ENCODE peak calls at places on chromosome 9, in ten cellular contexts. Y is AG04449, P is heart left ventricle, B is astrocyte of the spinal cord, N is AG09309, R is cardiac fibroblast, Q is astrocyte, M is psoas muscle, U is neural progenitor cell, K is SJSA1. V is an unnamed sample.
A peak's percentile ranks its signal among the peaks of the same experiment; 100 is the strongest.

GRCh38 chr9:130183133-130183762 is 11.0 kb downstream of the NCS1 start:
- DNase-seq in Y (peak; percentile 44), P (no peak), B (peak; percentile 72), N (peak; percentile 35), R (peak; percentile 79), Q (peak; percentile 71), M (no peak), U (peak; percentile 64), K (peak; percentile 85), V (peak; percentile 33)

GRCh38 chr9:23728736-23729135 is 97.3 kb downstream of the ELAVL2 start:
- DNase-seq in Y (no peak), P (no peak), B (no peak), N (no peak), R (no peak), Q (no peak), M (no peak), U (no peak), K (no peak), V (peak; percentile 3)

GRCh38 chr9:133356391-133357091 is at the start of the genes SURF1 and SURF2:
- DNase-seq in Y (no peak), P (peak; percentile 93), B (peak; percentile 76), N (no peak), R (peak; percentile 79), Q (peak; percentile 52), M (peak; percentile 95), U (peak; percentile 95), K (peak; percentile 84), V (no peak)

GRCh38 chr9:69090943-69091342 is 55.4 kb downstream of the FXN start:
- DNase-seq in Y (no peak), P (no peak), B (no peak), N (no peak), R (no peak), Q (no peak), M (no peak), U (no peak), K (no peak), V (no peak)

GRCh38 chr9:93041108-93041802 is 17.2 kb upstream of the SUSD3 start:
- DNase-seq in Y (no peak), P (no peak), B (no peak), N (no peak), R (no peak), Q (no peak), M (no peak), U (no peak), K (no peak), V (no peak)

GRCh38 chr9:7844283-7844682 is 44.7 kb upstream of the DMAC1 start:
- DNase-seq in Y (no peak), P (no peak), B (peak; percentile 7), N (no peak), R (peak; percentile 5), Q (no peak), M (no peak), U (peak; percentile 60), K (no peak), V (peak; percentile 2)

GRCh38 chr9:20988061-20988460 is 43.4 kb downstream of the HACD4 start:
- DNase-seq in Y (no peak), P (no peak), B (no peak), N (no peak), R (no peak), Q (no peak), M (no peak), U (no peak), K (no peak), V (no peak)

GRCh38 chr9:75148551-75148950 is 60.2 kb downstream of the OSTF1 start:
- DNase-seq in Y (peak; percentile 93), P (no peak), B (peak; percentile 96), N (peak; percentile 82), R (peak; percentile 92), Q (peak; percentile 96), M (no peak), U (no peak), K (peak; percentile 46), V (peak; percentile 70)

GRCh38 chr9:125476645-125477044 is 215.0 kb downstream of the GAPVD1 start:
- DNase-seq in Y (no peak), P (no peak), B (no peak), N (no peak), R (no peak), Q (no peak), M (no peak), U (no peak), K (no peak), V (no peak)

GRCh38 chr9:16275795-16276624 is 594.5 kb downstream of the BNC2 start:
- DNase-seq in Y (no peak), P (no peak), B (no peak), N (no peak), R (peak; percentile 21), Q (peak; percentile 53), M (no peak), U (no peak), K (no peak), V (no peak)

GRCh38 chr9:91547076-91547475 is 123.4 kb upstream of the NFIL3 start:
- DNase-seq in Y (no peak), P (no peak), B (no peak), N (no peak), R (no peak), Q (peak; percentile 76), M (no peak), U (no peak), K (no peak), V (no peak)

GRCh38 chr9:75019022-75019421 is 9.1 kb downstream of the CARNMT1 start:
- DNase-seq in Y (no peak), P (no peak), B (no peak), N (no peak), R (no peak), Q (no peak), M (no peak), U (no peak), K (no peak), V (no peak)

GRCh38 chr9:78146241-78146640 is 89.6 kb upstream of the CEP78 start:
- DNase-seq in Y (peak; percentile 14), P (no peak), B (no peak), N (no peak), R (no peak), Q (peak; percentile 77), M (no peak), U (no peak), K (no peak), V (no peak)

GRCh38 chr9:20532584-20532983 is 89.7 kb downstream of the MLLT3 start:
- DNase-seq in Y (no peak), P (no peak), B (no peak), N (no peak), R (no peak), Q (no peak), M (no peak), U (peak; percentile 6), K (no peak), V (no peak)

GRCh38 chr9:92896037-92896436 is 18.2 kb upstream of the ZNF484 start:
- DNase-seq in Y (no peak), P (no peak), B (no peak), N (no peak), R (no peak), Q (no peak), M (no peak), U (no peak), K (no peak), V (no peak)

DNA sequence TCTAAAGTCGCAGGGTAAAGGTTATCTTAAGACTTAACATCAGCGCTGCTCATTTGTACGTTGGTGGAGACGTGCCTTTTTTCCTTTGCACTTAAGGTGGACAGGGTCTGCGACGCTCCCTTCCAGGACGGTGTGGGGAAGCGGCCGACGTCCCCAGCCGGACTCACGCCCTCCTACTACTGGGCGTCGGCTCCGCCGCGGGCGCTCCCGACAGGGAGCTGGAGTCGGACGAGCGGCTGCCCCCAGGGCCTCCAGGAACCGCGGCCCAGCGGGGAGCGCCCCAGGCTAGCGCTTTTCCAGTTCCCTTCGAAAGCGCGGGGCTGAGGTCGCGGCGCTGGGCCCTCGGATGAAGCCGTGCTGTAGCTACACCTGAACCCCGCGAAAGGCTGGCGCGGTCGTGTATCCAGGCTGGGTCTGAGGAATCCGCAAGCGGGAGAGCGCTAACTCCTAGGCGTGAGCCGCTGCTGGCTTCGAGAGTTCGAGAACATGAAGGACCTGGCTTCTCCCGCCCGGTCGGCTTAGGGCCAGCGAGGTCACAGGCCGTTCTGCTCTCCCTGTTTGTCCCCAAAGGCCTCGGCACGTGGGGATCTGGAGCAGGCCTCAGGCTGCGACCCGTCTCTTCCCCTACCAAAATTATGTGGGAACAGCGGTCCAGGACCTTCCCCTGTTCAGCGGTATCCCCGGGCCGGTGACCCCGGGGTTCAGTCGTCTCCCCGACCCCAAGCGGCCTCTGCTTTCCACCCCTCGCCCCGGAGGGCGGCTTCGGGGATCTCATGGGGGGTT is 3.8 kb upstream of the DMRT3 start:
- DNase-seq in Y (no peak), P (no peak), B (no peak), N (no peak), R (no peak), Q (no peak), M (no peak), U (peak; percentile 47), K (no peak), V (no peak)
- H3K4me3 ChIP-seq in Y (no peak overlapping the region), P (no peak overlapping the region), B (no peak overlapping the region), N (no peak overlapping the region), R (no peak overlapping the region), Q (no peak overlapping the region), M (peak overlapping the region; percentile 66), U (peak overlapping the region; percentile 55), K (no peak overlapping the region), V (no peak overlapping the region)

GRCh38 chr9:127555830-127556820 is 56.0 kb upstream of the STXBP1 start:
- DNase-seq in Y (peak; percentile 73), P (peak; percentile 63), B (peak; percentile 95), N (peak; percentile 82), R (peak; percentile 96), Q (peak; percentile 95), M (peak; percentile 82), U (no peak), K (peak; percentile 97), V (peak; percentile 84)
- H3K4me3 ChIP-seq in Y (peak overlapping the region; percentile 12), P (no peak overlapping the region), B (no peak overlapping the region), N (peak overlapping the region; percentile 7), R (no peak overlapping the region), Q (peak overlapping the region; percentile 12), M (no peak overlapping the region), U (no peak overlapping the region), K (no peak overlapping the region), V (no peak overlapping the region)

DNA sequence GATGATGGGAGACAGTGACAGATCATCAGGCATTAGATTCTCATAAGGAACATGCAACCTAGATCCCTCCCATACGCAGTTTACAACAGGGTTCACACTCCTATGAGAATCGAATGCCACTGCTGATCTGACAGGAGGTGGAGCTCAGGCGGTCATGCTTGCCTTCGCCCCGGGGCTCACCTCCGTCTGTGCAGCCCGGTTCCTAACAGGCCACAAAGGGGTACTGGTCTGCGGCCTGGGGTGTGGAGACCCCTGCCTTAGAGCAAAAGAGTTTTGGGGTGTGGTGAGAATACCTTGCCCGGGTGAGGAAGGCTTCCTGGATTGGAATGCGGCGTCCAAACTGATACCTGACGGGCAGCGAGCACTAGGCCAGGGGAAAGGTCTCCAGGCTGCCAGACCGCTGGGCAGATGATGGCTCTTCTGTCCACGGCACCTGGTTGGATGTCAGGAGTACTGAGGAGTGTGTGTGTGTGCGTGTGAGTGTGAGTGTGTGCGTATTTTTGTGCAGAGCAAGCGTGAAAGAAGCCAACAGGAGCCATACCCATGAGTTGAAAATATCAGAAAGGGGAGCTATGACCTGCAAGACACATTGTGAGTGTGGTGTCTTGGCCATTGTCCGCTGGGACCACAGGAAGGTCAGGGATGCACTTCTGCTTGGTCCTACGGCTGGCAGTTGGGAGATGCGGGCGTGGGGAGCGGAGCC is 55.4 kb downstream of the ACER2 start:
- DNase-seq in Y (no peak), P (no peak), B (peak; percentile 2), N (no peak), R (no peak), Q (no peak), M (no peak), U (no peak), K (no peak), V (no peak)
- H3K4me3 ChIP-seq in Y (peak overlapping the region; percentile 50), P (no peak overlapping the region), B (no peak overlapping the region), N (peak overlapping the region; percentile 17), R (peak overlapping the region; percentile 11), Q (peak overlapping the region; percentile 49), M (peak overlapping the region; percentile 72), U (peak overlapping the region; percentile 75), K (no peak overlapping the region), V (peak overlapping the region; percentile 36)

GRCh38 chr9:137612741-137613142 is 6.1 kb upstream of the EHMT1 start:
- DNase-seq in Y (no peak), P (no peak), B (no peak), N (no peak), R (no peak), Q (no peak), M (no peak), U (no peak), K (no peak), V (no peak)
- H3K4me3 ChIP-seq in Y (no peak overlapping the region), P (no peak overlapping the region), B (no peak overlapping the region), N (no peak overlapping the region), R (no peak overlapping the region), Q (no peak overlapping the region), M (no peak overlapping the region), U (no peak overlapping the region), K (no peak overlapping the region), V (no peak overlapping the region)